ENCODE peak calls at places on chromosome 9, in eight cellular contexts. O is tibial artery, F is neuronal stem cell, V is posterior cingulate gyrus, K is NCI-H460, L is foreskin fibroblast, C is ELR, W is cerebellar cortex. E is an unnamed sample.

GRCh38 chr9:84212982-84213381 is 127.6 kb downstream of the SLC28A3 start:
- DNase-seq in O (no peak), F (no peak), V (no peak), K (no peak), L (no peak), C (no peak), W (no peak), E (no peak)

GRCh38 chr9:108040783-108041182 is 551.2 kb upstream of the KLF4 start:
- DNase-seq in O (no peak), F (no peak), V (no peak), K (no peak), L (peak; percentile 60), C (peak; percentile 86), W (no peak), E (no peak)

GRCh38 chr9:112447283-112447761 is 39.3 kb upstream of the KIAA1958 start:
- DNase-seq in O (no peak), F (no peak), V (no peak), K (no peak), L (peak; percentile 35), C (peak; percentile 25), W (no peak), E (no peak)

GRCh38 chr9:93813687-93814560 is 141.2 kb downstream of the BARX1 start:
- DNase-seq in O (no peak), F (peak; percentile 26), V (no peak), K (no peak), L (no peak), C (no peak), W (no peak), E (no peak)

GRCh38 chr9:117547321-117547720 is 132.5 kb upstream of the ASTN2 start:
- DNase-seq in O (no peak), F (no peak), V (no peak), K (no peak), L (no peak), C (no peak), W (no peak), E (no peak)

GRCh38 chr9:13665418-13666066 is 386.1 kb upstream of the MPDZ start:
- DNase-seq in O (no peak), F (no peak), V (no peak), K (no peak), L (no peak), C (peak; percentile 36), W (no peak), E (no peak)

GRCh38 chr9:134597957-134598883 is 43.4 kb upstream of the COL5A1 start:
- DNase-seq in O (peak; percentile 71), F (no peak), V (no peak), K (no peak), L (no peak), C (no peak), W (no peak), E (no peak)

GRCh38 chr9:38687389-38687842 is 32.5 kb downstream of the FAM240B start:
- DNase-seq in O (no peak), F (no peak), V (no peak), K (peak; percentile 45), L (no peak), C (no peak), W (no peak), E (no peak)

GRCh38 chr9:136944094-136944518 is 432 bp downstream of the FBXW5 start:
- DNase-seq in O (no peak), F (no peak), V (no peak), K (peak; percentile 27), L (peak; percentile 68), C (peak; percentile 67), W (no peak), E (no peak)

GRCh38 chr9:2195211-2195610 is 180.1 kb downstream of the SMARCA2 start:
- DNase-seq in O (no peak), F (no peak), V (no peak), K (no peak), L (no peak), C (no peak), W (no peak), E (no peak)

GRCh38 chr9:124345063-124345462 is 70.2 kb downstream of the PSMB7 start:
- DNase-seq in O (no peak), F (no peak), V (no peak), K (no peak), L (no peak), C (no peak), W (no peak), E (no peak)

GRCh38 chr9:125150349-125151245 is 7.3 kb upstream of the SCAI start:
- DNase-seq in O (no peak), F (no peak), V (no peak), K (no peak), L (no peak), C (no peak), W (no peak), E (no peak)

GRCh38 chr9:82091100-82091499 is 102.5 kb downstream of the SPATA31D1 start:
- DNase-seq in O (no peak), F (no peak), V (no peak), K (no peak), L (no peak), C (no peak), W (no peak), E (no peak)

GRCh38 chr9:7828344-7828743 is 28.8 kb upstream of the DMAC1 start:
- DNase-seq in O (no peak), F (no peak), V (no peak), K (no peak), L (no peak), C (no peak), W (no peak), E (no peak)

GRCh38 chr9:83425240-83425639 is 113.0 kb downstream of the FRMD3 start:
- DNase-seq in O (no peak), F (no peak), V (no peak), K (no peak), L (no peak), C (peak; percentile 14), W (no peak), E (no peak)

GRCh38 chr9:32500768-32501167 is 25.2 kb downstream of the RIGI start:
- DNase-seq in O (no peak), F (no peak), V (no peak), K (no peak), L (peak; percentile 11), C (peak; percentile 82), W (no peak), E (no peak)

GRCh38 chr9:126149661-126150060 is 177.0 kb upstream of the MVB12B start:
- DNase-seq in O (peak; percentile 9), F (no peak), V (no peak), K (no peak), L (no peak), C (peak; percentile 6), W (peak; percentile 1), E (no peak)

GRCh38 chr9:83933804-83934203 is 12.6 kb upstream of the KIF27 start:
- DNase-seq in O (no peak), F (no peak), V (no peak), K (no peak), L (peak; percentile 71), C (peak; percentile 15), W (no peak), E (no peak)

GRCh38 chr9:115378758-115379157 is 260.8 kb upstream of the TNC start:
- DNase-seq in O (no peak), F (no peak), V (no peak), K (no peak), L (no peak), C (no peak), W (no peak), E (no peak)

GRCh38 chr9:133587466-133587865 is 21.7 kb downstream of the FAM163B start:
- DNase-seq in O (no peak), F (no peak), V (no peak), K (no peak), L (no peak), C (no peak), W (no peak), E (no peak)

GRCh38 chr9:131406567-131407436 is 12.9 kb downstream of the PRRC2B start:
- DNase-seq in O (no peak), F (no peak), V (no peak), K (no peak), L (no peak), C (peak; percentile 34), W (no peak), E (no peak)

GRCh38 chr9:4680750-4681149 is 1.4 kb downstream of the CDC37L1 start:
- DNase-seq in O (no peak), F (no peak), V (no peak), K (no peak), L (peak; percentile 46), C (peak; percentile 28), W (no peak), E (no peak)

E was measured in SIG-M5.